ENCODE peak calls at places on chromosomes 11 and 22, in five cellular contexts. B is SK-N-SH, P is HepG2, Q is K562, Y is HCT116. U is an unnamed sample.

GRCh38 chr22:22556578-22556977 is 2.5 kb downstream of the PRAME start:
- DNase-seq in Y (no peak), P (no peak), Q (no peak), B (no peak), U (no peak)

GRCh38 chr11:68028802-68029475 is 1.5 kb upstream of the NDUFS8 start:
- DNase-seq in B (no peak), Q (no peak), Y (no peak), P (no peak), U (no peak)

GRCh38 chr11:10657308-10658271 is 36.0 kb downstream of the IRAG1 start:
- DNase-seq in Q (peak; percentile 51), B (no peak), P (no peak), Y (no peak), U (no peak)

GRCh38 chr11:121595717-121596156 is 143.0 kb upstream of the SORL1-AS1 start:
- DNase-seq in B (no peak), Q (no peak), Y (peak; percentile 27), P (no peak), U (peak; percentile 47)

GRCh38 chr22:46224044-46224746 is 25.9 kb downstream of the CDPF1 start:
- DNase-seq in Q (no peak), P (no peak), B (no peak), Y (no peak), U (no peak)

GRCh38 chr11:17250561-17251350 is 25.8 kb upstream of the NUCB2 start:
- DNase-seq in B (no peak), Y (no peak), Q (no peak), P (no peak), U (no peak)

GRCh38 chr11:120384476-120384875 is 48.3 kb downstream of the ARHGEF12 start:
- DNase-seq in Q (no peak), P (no peak), Y (no peak), B (peak; percentile 69), U (no peak)

GRCh38 chr11:11722246-11722645 is 100.4 kb upstream of the GALNT18 start:
- DNase-seq in Q (no peak), B (no peak), Y (no peak), P (no peak), U (no peak)

GRCh38 chr22:32591620-32592019 is 117.0 kb downstream of the FBXO7 start:
- DNase-seq in B (no peak), Y (no peak), Q (no peak), P (no peak), U (no peak)

GRCh38 chr22:23836281-23836680 is 2.5 kb downstream of the DERL3 start:
- DNase-seq in Q (no peak), B (peak; percentile 14), Y (no peak), P (no peak), U (no peak)

GRCh38 chr11:130782361-130783221 is 133.7 kb downstream of the SNX19 start:
- DNase-seq in Q (no peak), P (no peak), B (no peak), Y (no peak), U (no peak)

GRCh38 chr22:42645938-42646568 is 3.1 kb downstream of the CYB5R3 start:
- DNase-seq in Q (no peak), Y (no peak), P (no peak), B (no peak), U (no peak)

GRCh38 chr11:134684576-134684975 is 272.5 kb upstream of the B3GAT1 start:
- DNase-seq in P (no peak), Q (no peak), B (no peak), Y (no peak), U (no peak)

GRCh38 chr22:30516731-30517130 is 11.2 kb upstream of the SEC14L4 start:
- DNase-seq in Q (no peak), Y (no peak), B (no peak), P (no peak), U (no peak)

GRCh38 chr22:36180038-36180880 is 19.7 kb upstream of the APOL3 start:
- DNase-seq in P (peak; percentile 56), B (peak; percentile 67), Y (peak; percentile 42), Q (peak; percentile 70), U (peak; percentile 51)

GRCh38 chr22:48004038-48004437 is 1241.6 kb downstream of the TBC1D22A start:
- DNase-seq in Q (no peak), P (no peak), B (no peak), Y (no peak), U (no peak)

GRCh38 chr11:117419136-117419914 is 91.7 kb downstream of the CEP164 start:
- DNase-seq in Y (no peak), B (no peak), P (no peak), Q (no peak), U (no peak)

GRCh38 chr11:94879006-94879405 is 94.3 kb downstream of the CWC15 start:
- DNase-seq in P (no peak), Q (no peak), Y (no peak), B (peak; percentile 0), U (no peak)

GRCh38 chr11:19076744-19077589 is 16.4 kb upstream of the MRGPRX2 start:
- DNase-seq in P (peak; percentile 32), Y (peak; percentile 31), Q (peak; percentile 62), B (peak; percentile 80), U (no peak)

GRCh38 chr11:114179234-114179941 is 116.8 kb upstream of the NNMT start:
- DNase-seq in B (no peak), Q (peak; percentile 32), P (no peak), Y (no peak), U (no peak)

GRCh38 chr22:43179151-43179910 is 7.6 kb downstream of the TTLL12 start:
- DNase-seq in B (no peak), Y (no peak), P (no peak), Q (no peak), U (no peak)

GRCh38 chr11:93963072-93963471 is 58.1 kb upstream of the HEPHL1 start:
- DNase-seq in P (no peak), Q (no peak), B (no peak), Y (no peak), U (no peak)

GRCh38 chr11:2655320-2655719 is 44.5 kb downstream of the KCNQ1OT1 start:
- DNase-seq in Y (no peak), B (no peak), P (no peak), Q (peak; percentile 7), U (peak; percentile 9)

GRCh38 chr11:16745950-16746349 is 7.5 kb downstream of the C11orf58 start:
- DNase-seq in Q (no peak), P (no peak), B (no peak), Y (no peak), U (no peak)

GRCh38 chr11:63906585-63906984 is 10.4 kb downstream of the RCOR2 start:
- DNase-seq in B (peak; percentile 81), P (no peak), Y (no peak), Q (peak; percentile 65), U (peak; percentile 74)

GRCh38 chr22:38435010-38435409 is 20.0 kb downstream of the KCNJ4 start:
- DNase-seq in P (no peak), Q (peak; percentile 42), B (no peak), Y (no peak), U (no peak)

GRCh38 chr22:38125731-38126344 is 15.4 kb upstream of the BAIAP2L2 start:
- DNase-seq in Q (no peak), B (no peak), P (no peak), Y (no peak), U (no peak)

GRCh38 chr11:78022397-78023396 is at the start of gene KCTD14:
- DNase-seq in B (peak; percentile 14), P (peak; percentile 53), Q (no peak), Y (no peak), U (no peak)

GRCh38 chr22:39818050-39818449 is 75.5 kb downstream of the ENTHD1 start:
- DNase-seq in Y (no peak), Q (peak; percentile 32), B (no peak), P (no peak), U (no peak)

GRCh38 chr11:36441610-36442208 is 68.4 kb downstream of the TRAF6 start:
- DNase-seq in Q (no peak), P (no peak), B (no peak), Y (no peak), U (no peak)
- TF ChIP-seq JUND in Q (no peak), P (no peak), B (no peak), Y (no peak), U (no peak)

DNA sequence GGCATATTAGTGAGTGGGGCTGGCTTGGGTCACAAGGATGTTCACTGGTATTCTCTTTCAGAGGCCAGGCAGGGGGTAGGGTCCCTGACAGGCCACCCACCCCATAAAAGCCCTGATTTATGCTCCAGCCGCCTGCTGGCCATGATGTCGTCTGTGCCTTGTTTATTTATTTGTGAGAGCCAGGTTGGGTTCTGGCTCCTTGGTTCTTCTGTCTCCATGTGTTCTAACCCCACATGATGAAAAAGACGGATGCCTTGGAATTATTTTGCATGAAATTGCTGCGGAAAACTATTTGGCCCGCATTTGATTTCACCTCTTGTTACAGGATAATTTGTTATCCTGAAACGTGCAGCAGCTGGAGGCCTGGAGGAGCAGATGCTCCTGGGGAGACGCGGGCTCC is 46.3 kb upstream of the WNT11 start:
- DNase-seq in Q (no peak), B (no peak), P (no peak), Y (no peak), U (no peak)
- TF ChIP-seq JUND in Q (no peak), B (no peak), P (no peak), Y (no peak), U (no peak)

DNA sequence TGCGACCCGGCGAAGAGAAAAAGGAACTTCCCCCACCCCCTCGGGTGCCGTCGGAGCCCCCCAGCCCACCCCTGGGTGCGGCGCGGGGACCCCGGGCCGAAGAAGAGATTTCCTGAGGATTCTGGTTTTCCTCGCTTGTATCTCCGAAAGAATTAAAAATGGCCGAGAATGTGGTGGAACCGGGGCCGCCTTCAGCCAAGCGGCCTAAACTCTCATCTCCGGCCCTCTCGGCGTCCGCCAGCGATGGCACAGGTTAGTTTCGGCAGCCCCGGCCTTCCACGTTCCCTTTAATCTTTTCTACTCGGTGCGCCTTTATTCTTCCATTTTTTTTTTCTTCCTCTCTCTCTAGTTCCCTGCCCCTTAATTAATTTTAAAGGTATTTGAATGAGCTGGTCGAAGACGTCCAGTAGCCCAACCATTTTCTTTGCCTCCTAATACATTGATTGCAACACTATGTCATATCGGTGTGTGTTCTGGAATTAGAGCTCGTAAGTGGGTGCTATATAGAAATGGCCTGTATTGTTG is 517 bp downstream of the EP300 start:
- DNase-seq in B (peak; percentile 21), Q (peak; percentile 9), Y (no peak), P (peak; percentile 15), U (peak; percentile 38)
- TF ChIP-seq JUND in B (no peak), Q (no peak), Y (no peak), P (no peak), U (no peak)

DNA sequence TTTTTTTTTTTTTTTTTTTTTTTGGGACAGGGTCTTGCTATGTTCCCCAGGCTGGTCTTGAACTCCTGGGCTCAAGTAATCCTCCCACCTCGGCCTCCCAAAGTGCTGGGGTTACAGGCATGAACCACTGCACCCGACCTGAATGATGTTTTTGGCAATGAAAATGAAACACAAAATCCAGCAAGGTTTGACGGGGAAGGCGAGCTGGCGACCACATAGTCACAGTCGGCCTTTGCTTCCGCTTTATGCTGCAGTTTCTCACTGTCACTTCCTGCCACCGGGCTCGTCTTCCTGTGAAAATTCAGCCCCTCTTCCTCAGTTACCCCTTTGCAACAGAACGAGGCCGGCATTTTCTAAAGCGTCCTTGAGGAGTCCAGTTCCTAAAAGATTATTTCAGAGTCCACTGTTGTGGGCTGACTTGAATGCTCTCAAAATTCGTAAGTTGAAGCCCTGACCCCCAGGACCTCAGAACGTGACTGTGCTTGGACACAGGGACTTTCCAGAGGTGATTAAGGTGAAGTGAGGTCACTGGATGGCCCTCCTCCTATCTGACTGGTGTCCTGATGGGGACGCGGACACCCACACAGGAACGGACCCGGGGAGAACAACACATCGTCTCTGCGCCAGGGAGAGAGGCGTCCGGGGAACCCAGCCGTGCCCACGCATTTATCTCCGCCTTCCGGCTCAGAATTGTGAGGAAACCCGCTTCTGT is 2.9 kb upstream of the BID start:
- DNase-seq in B (no peak), Q (peak; percentile 55), P (peak; percentile 53), Y (no peak), U (no peak)
- TF ChIP-seq JUND in B (no peak), Q (peak; percentile 3), P (no peak), Y (no peak), U (no peak)

GRCh38 chr11:45929486-45930030 is 7.1 kb downstream of the LARGE2 start:
- DNase-seq in P (no peak), Q (no peak), B (no peak), Y (no peak), U (no peak)
- TF ChIP-seq JUND in P (no peak), Q (no peak), B (no peak), Y (no peak), U (no peak)